ENCODE peak calls at places on chromosomes 2 and 18, in eight cellular contexts. C is HepG2, P is tibial nerve, R is K562, Q is WERI-Rb-1, B is iPS DF 6.9, E is uterus, T is prostate gland. V is an unnamed sample.

GRCh38 chr18:43350176-43350575 is 72.9 kb upstream of the SYT4 start:
- DNase-seq in C (no peak), P (no peak), R (no peak), Q (no peak), B (no peak), E (no peak), T (no peak), V (no peak)

GRCh38 chr2:232533944-232534710 is 5.4 kb upstream of the CHRNG start:
- DNase-seq in C (no peak), P (no peak), R (no peak), Q (no peak), B (no peak), E (no peak), T (no peak), V (no peak)

GRCh38 chr2:156021326-156022040 is 311.0 kb downstream of the NR4A2 start:
- DNase-seq in C (no peak), P (no peak), R (no peak), Q (no peak), B (no peak), E (no peak), T (peak; percentile 15), V (no peak)

GRCh38 chr18:55694291-55694690 is 106.3 kb upstream of the TCF4 start:
- DNase-seq in C (no peak), P (no peak), R (no peak), Q (no peak), B (no peak), E (no peak), T (no peak), V (no peak)

GRCh38 chr2:105886029-105886454 is 141.3 kb downstream of the NCK2 start:
- DNase-seq in C (no peak), P (no peak), R (no peak), Q (no peak), B (no peak), E (no peak), T (no peak), V (no peak)

GRCh38 chr18:79956276-79956675 is 4.8 kb upstream of the SLC66A2 start:
- DNase-seq in C (no peak), P (no peak), R (no peak), Q (no peak), B (no peak), E (no peak), T (no peak), V (no peak)

GRCh38 chr18:48934708-48935432 is 15.9 kb downstream of the SMAD7 start:
- DNase-seq in C (no peak), P (peak; percentile 13), R (no peak), Q (no peak), B (no peak), E (no peak), T (no peak), V (peak; percentile 64)

GRCh38 chr2:19365126-19365525 is 6.7 kb upstream of the OSR1 start:
- DNase-seq in C (no peak), P (no peak), R (no peak), Q (no peak), B (no peak), E (no peak), T (no peak), V (no peak)

GRCh38 chr2:25418944-25419677 is 77.4 kb upstream of the DNMT3A start:
- DNase-seq in C (no peak), P (no peak), R (no peak), Q (no peak), B (no peak), E (no peak), T (no peak), V (peak; percentile 58)

GRCh38 chr2:164014068-164014577 is 278.3 kb upstream of the FIGN start:
- DNase-seq in C (no peak), P (no peak), R (no peak), Q (no peak), B (no peak), E (no peak), T (no peak), V (no peak)

GRCh38 chr2:120368086-120368485 is 22.1 kb downstream of the INHBB start:
- DNase-seq in C (no peak), P (no peak), R (no peak), Q (no peak), B (no peak), E (no peak), T (no peak), V (no peak)

GRCh38 chr2:1622521-1623200 is 121.7 kb downstream of the PXDN start:
- DNase-seq in C (no peak), P (no peak), R (no peak), Q (no peak), B (no peak), E (no peak), T (no peak), V (no peak)

GRCh38 chr2:1627628-1628371 is 116.5 kb downstream of the PXDN start:
- DNase-seq in C (no peak), P (no peak), R (no peak), Q (peak; percentile 36), B (no peak), E (no peak), T (no peak), V (no peak)

GRCh38 chr2:1623906-1624445 is 120.3 kb downstream of the PXDN start:
- DNase-seq in C (no peak), P (no peak), R (no peak), Q (no peak), B (no peak), E (no peak), T (no peak), V (no peak)

GRCh38 chr2:1626271-1626681 is 118.0 kb downstream of the PXDN start:
- DNase-seq in C (no peak), P (no peak), R (no peak), Q (peak; percentile 7), B (no peak), E (no peak), T (no peak), V (no peak)

GRCh38 chr2:1625281-1626001 is 118.9 kb downstream of the PXDN start:
- DNase-seq in C (no peak), P (peak; percentile 31), R (no peak), Q (peak; percentile 7), B (peak; percentile 92), E (peak; percentile 69), T (peak; percentile 87), V (no peak)
- H3K4me3 ChIP-seq in C (no peak overlapping the region), P (no peak overlapping the region), R (no peak overlapping the region), Q (no peak overlapping the region), B (peak overlapping the region; percentile 30), E (no peak overlapping the region), T (no peak overlapping the region), V (no peak overlapping the region)

GRCh38 chr2:178485356-178485755 is 5.1 kb downstream of the PLEKHA3 start:
- DNase-seq in C (no peak), P (no peak), R (no peak), Q (no peak), B (no peak), E (no peak), T (no peak), V (no peak)

GRCh38 chr2:178484245-178485041 is 4.2 kb downstream of the PLEKHA3 start:
- DNase-seq in C (no peak), P (peak; percentile 28), R (peak; percentile 51), Q (no peak), B (no peak), E (peak; percentile 20), T (no peak), V (no peak)

GRCh38 chr2:178479758-178480226 is 465 bp upstream of the PLEKHA3 start:
- DNase-seq in C (no peak), P (peak; percentile 18), R (no peak), Q (no peak), B (no peak), E (no peak), T (no peak), V (no peak)

GRCh38 chr2:178480227-178481181 is at the start of gene PLEKHA3:
- DNase-seq in C (peak; percentile 95), P (peak; percentile 92), R (peak; percentile 98), Q (peak; percentile 94), B (no peak), E (peak; percentile 96), T (peak; percentile 91), V (peak; percentile 94)

GRCh38 chr2:178482437-178482836 is 2.2 kb downstream of the PLEKHA3 start:
- DNase-seq in C (no peak), P (no peak), R (peak; percentile 25), Q (no peak), B (no peak), E (no peak), T (no peak), V (peak; percentile 87)
- H3K4me3 ChIP-seq in C (no peak overlapping the region), P (no peak overlapping the region), R (no peak overlapping the region), Q (no peak overlapping the region), B (no peak overlapping the region), E (no peak overlapping the region), T (no peak overlapping the region), V (peak overlapping the region; percentile 77)

DNA sequence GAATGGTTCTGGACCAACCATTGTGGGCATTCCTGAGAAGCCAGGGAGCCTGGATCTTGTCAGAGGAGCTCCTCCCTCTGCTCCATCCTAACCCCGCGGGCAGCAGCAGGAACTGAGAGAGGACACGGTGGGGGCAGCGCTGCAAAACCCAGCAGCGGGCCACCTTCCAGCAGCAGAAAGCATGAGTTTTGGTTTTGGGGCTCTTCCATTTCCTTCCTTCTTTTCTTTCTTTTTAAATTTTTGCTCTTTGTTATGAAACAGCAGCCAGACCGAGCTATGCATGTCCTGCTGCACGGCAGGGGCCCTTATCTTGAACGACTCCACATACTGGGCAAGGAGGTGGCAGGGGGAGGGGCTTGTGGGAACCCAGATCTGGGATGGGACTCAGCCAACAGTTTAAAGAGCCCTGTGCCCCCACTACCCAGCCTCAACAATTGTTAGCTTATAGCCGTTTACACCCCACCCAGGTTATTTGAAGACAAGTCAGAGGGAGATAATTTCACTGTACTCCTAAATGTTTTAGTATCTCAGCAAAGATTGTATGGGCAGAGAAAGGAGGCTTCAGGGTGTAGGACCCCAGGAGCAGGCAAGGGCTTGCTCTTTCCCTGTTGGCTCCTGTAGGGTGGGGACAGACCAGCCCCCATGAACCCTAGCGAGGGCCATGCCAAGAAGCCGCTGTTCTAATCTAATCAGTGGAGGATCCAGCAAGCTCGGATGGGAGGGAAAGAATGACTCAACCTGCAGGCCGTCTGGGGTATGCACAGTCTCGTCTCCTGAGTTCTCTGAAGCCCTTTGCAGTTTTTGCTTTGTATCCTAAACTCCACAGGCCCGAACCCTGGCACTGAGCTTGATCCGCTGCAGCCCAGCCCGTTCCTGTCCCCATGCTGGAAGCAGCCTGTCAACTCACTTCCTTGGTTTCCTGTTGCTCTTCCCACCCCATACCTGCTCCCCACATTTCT is 75.3 kb downstream of the LRRFIP1 start:
- DNase-seq in C (no peak), P (no peak), R (peak; percentile 69), Q (no peak), B (no peak), E (peak; percentile 75), T (no peak), V (no peak)
- H3K4me3 ChIP-seq in C (no peak overlapping the region), P (no peak overlapping the region), R (peak overlapping the region; percentile 7), Q (no peak overlapping the region), B (no peak overlapping the region), E (no peak overlapping the region), T (no peak overlapping the region), V (no peak overlapping the region)

DNA sequence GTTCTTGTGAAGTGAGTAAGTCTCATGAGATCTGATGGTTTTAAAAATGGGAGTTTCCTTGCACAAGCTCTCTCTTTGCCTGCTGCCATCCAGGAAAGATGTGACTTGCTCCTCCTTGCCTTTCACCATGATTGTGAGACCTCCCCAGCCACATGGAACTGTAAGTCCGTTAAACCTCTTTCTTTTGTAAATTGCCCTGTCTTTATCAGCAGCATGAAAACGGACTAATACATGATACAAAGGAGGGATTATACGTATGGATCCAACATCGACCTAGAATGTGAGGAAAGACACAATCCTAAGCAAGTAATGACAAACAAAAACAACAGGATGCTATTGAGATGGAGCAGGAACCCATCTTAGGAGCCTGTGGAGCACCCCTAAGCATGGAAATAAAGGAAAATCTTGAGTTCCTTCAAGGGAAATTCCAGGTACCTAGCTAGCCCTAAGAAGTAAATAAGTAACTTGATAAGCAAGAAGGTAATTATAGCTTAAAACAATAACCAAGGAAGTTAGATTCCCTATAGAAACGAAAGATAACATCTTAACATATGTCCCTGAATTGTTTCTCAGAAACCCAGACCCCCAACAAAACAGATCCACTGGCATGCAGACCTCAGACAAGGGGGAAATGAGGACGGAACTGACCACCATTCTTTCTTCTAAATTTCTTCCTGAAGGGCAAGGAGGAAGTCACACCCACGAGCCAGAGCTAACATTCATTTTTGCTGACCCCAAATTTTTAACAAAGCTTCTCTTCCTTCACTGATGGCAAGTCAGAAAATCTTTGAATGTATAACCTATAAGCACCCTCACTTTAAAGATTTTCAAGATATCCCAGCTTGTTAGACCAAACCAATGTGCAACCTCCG is 1.4 kb upstream of the TNFRSF11A start:
- DNase-seq in C (no peak), P (no peak), R (no peak), Q (no peak), B (no peak), E (no peak), T (no peak), V (no peak)
- H3K4me3 ChIP-seq in C (no peak overlapping the region), P (no peak overlapping the region), R (no peak overlapping the region), Q (no peak overlapping the region), B (no peak overlapping the region), E (no peak overlapping the region), T (no peak overlapping the region), V (no peak overlapping the region)

V was measured in Karpas-422.